ENCODE peak calls at places on chromosome 21, in four cellular contexts. C is lower lobe of right lung; B is naive thymus-derived CD4-positive, alpha-beta T cell; S is hepatocyte. Y is an unnamed sample.

GRCh38 chr21:40640427-40640826 is 206.5 kb downstream of the DSCAM start:
- DNase-seq in C (no peak), B (no peak), S (no peak), Y (no peak)

GRCh38 chr21:29721964-29722363 is 217.8 kb downstream of the GRIK1 start:
- DNase-seq in C (no peak), B (no peak), S (no peak), Y (no peak)

GRCh38 chr21:34820051-34820450 is 151.3 kb downstream of the CLIC6 start:
- DNase-seq in C (no peak), B (no peak), S (no peak), Y (no peak)

GRCh38 chr21:37266515-37267221 is 466 bp downstream of the VPS26C start:
- DNase-seq in C (peak; percentile 80), B (peak; percentile 82), S (peak; percentile 80), Y (no peak)

GRCh38 chr21:31374430-31374829 is 30.4 kb upstream of the TIAM1 start:
- DNase-seq in C (no peak), B (no peak), S (no peak), Y (no peak)

GRCh38 chr21:36910581-36911307 is 55.7 kb downstream of the HLCS start:
- DNase-seq in C (no peak), B (no peak), S (no peak), Y (no peak)

GRCh38 chr21:42636931-42637601 is 16.4 kb upstream of the PDE9A start:
- DNase-seq in C (no peak), B (no peak), S (no peak), Y (no peak)

GRCh38 chr21:36265431-36265830 is 54.6 kb upstream of the MORC3 start:
- DNase-seq in C (no peak), B (no peak), S (no peak), Y (no peak)

GRCh38 chr21:17492415-17493168 is 20.3 kb upstream of the CXADR start:
- DNase-seq in C (no peak), B (no peak), S (peak; percentile 19), Y (no peak)

GRCh38 chr21:35019631-35020032 is 29.5 kb downstream of the RUNX1 start:
- DNase-seq in C (no peak), B (no peak), S (peak; percentile 80), Y (no peak)

GRCh38 chr21:36927718-36928117 is 38.8 kb downstream of the HLCS start:
- DNase-seq in C (peak; percentile 73), B (peak; percentile 54), S (peak; percentile 91), Y (peak; percentile 24)

GRCh38 chr21:42841156-42841915 is 38.0 kb downstream of the WDR4 start:
- DNase-seq in C (peak; percentile 25), B (no peak), S (no peak), Y (no peak)

GRCh38 chr21:21547368-21547953 is 549.3 kb downstream of the NCAM2 start:
- DNase-seq in C (no peak), B (no peak), S (no peak), Y (no peak)

GRCh38 chr21:17526771-17527170 is 13.9 kb downstream of the CXADR start:
- DNase-seq in C (no peak), B (no peak), S (no peak), Y (no peak)

GRCh38 chr21:16983425-16983824 is 529.4 kb upstream of the CXADR start:
- DNase-seq in C (no peak), B (no peak), S (no peak), Y (no peak)

GRCh38 chr21:32698971-32699693 is 28.7 kb downstream of the SYNJ1 start:
- DNase-seq in C (no peak), B (no peak), S (peak; percentile 16), Y (no peak)

GRCh38 chr21:36589352-36589971 is 109.5 kb upstream of the SIM2 start:
- DNase-seq in C (peak; percentile 53), B (no peak), S (peak; percentile 24), Y (peak; percentile 18)

GRCh38 chr21:42609806-42610205 is 43.6 kb upstream of the PDE9A start:
- DNase-seq in C (no peak), B (peak; percentile 62), S (no peak), Y (peak; percentile 63)

GRCh38 chr21:42513151-42513984 is at the start of gene SLC37A1:
- DNase-seq in C (peak; percentile 62), B (no peak), S (peak; percentile 77), Y (no peak)

GRCh38 chr21:28111151-28111619 is 881.5 kb downstream of the LTN1 start:
- DNase-seq in C (no peak), B (no peak), S (peak; percentile 76), Y (no peak)
- H3K4me3 ChIP-seq in C (no peak overlapping the region), B (no peak overlapping the region), S (no peak overlapping the region), Y (no peak overlapping the region)

DNA sequence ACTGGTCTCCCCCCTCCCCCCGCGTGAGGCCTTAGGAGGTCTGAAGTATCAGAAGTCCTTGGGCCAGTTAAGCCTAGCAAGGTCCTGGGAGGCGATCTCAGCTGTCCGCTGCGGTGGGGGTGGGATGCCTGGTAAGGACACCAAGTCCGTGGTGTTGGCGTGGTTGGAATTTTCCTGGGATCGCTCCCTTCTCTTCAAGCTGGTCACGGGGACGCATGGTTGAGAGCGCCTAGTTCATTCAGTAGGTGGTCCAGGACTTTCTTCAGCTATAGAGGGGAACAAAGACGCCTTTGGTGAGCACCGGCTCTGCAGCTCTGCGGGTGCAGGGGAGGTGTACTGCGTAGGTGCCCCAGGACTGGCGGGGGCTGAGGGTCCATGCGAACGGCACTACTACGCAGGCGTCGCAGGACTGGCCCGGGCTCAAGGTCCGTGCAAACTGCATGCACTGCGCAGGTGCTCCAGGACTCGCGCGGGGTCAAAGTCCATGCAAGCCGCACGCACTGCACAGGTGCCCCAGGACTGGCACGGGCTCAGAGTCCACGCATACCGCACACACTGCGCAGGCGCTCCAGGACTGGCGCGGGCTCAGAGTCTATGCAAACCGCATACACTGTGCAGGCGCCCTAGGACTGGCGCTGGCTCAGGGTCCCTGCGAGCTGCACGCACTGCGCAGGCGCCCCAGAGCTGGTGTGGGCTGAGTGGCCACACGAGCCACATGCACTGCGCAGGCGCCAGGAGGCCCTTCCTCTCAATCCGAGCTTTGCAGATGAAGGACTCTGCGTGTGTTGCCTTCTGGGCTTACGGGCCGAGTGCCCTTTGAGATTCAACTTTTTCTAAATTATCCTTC is 36.6 kb upstream of the HMGN1 start:
- DNase-seq in C (peak; percentile 90), B (peak; percentile 62), S (no peak), Y (no peak)
- H3K4me3 ChIP-seq in C (peak overlapping the region; percentile 59), B (peak overlapping the region; percentile 24), S (no peak overlapping the region), Y (peak overlapping the region; percentile 22)

GRCh38 chr21:14528815-14529214 is 17.3 kb downstream of the SAMSN1 start:
- DNase-seq in C (no peak), B (no peak), S (no peak), Y (no peak)

GRCh38 chr21:14527690-14528652 is 18.1 kb downstream of the SAMSN1 start:
- DNase-seq in C (no peak), B (no peak), S (no peak), Y (no peak)

GRCh38 chr21:14526199-14526598 is 19.9 kb downstream of the SAMSN1 start:
- DNase-seq in C (no peak), B (no peak), S (no peak), Y (no peak)

GRCh38 chr21:14530574-14530973 is 15.5 kb downstream of the SAMSN1 start:
- DNase-seq in C (no peak), B (no peak), S (no peak), Y (no peak)

GRCh38 chr21:14526816-14527689 is 19.1 kb downstream of the SAMSN1 start:
- DNase-seq in C (no peak), B (no peak), S (no peak), Y (no peak)
- H3K4me3 ChIP-seq in C (no peak overlapping the region), B (no peak overlapping the region), S (no peak overlapping the region), Y (peak overlapping the region; percentile 19)

GRCh38 chr21:45801989-45802388 is 158.5 kb downstream of the PCBP3 start:
- DNase-seq in C (no peak), B (no peak), S (no peak), Y (no peak)
- H3K4me3 ChIP-seq in C (no peak overlapping the region), B (no peak overlapping the region), S (no peak overlapping the region), Y (no peak overlapping the region)